ENCODE peak calls at places on chromosomes 4 and X, in eight cellular contexts. P, U, X, D, S, W, L and C are unnamed samples.
A peak's percentile ranks its signal among the peaks of the same experiment; 100 is the strongest.

GRCh38 chr4:11412211-11412610 is 16.5 kb downstream of the HS3ST1 start:
- DNase-seq in U (no peak), D (no peak), L (no peak), X (no peak), S (no peak), W (no peak), P (no peak), C (no peak)

GRCh38 chr4:18075823-18076433 is 54.4 kb upstream of the LCORL start:
- DNase-seq in P (no peak), D (peak; percentile 18), W (peak; percentile 72), U (peak; percentile 51), L (peak; percentile 12), X (no peak), S (no peak), C (peak; percentile 81)

GRCh38 chrX:15718283-15718970 is 19.6 kb upstream of the CA5B start:
- DNase-seq in L (no peak), U (no peak), X (no peak), W (no peak), S (no peak), D (no peak), P (no peak), C (peak; percentile 60)

GRCh38 chr4:16082424-16083216 is 1.2 kb downstream of the PROM1 start:
- DNase-seq in L (no peak), P (no peak), X (no peak), D (no peak), S (peak; percentile 41), W (no peak), U (peak; percentile 50), C (peak; percentile 96)

GRCh38 chrX:102959471-102959870 is 22.4 kb downstream of the RAB40AL start:
- DNase-seq in P (no peak), W (no peak), L (peak; percentile 65), U (no peak), S (no peak), X (peak; percentile 36), D (peak; percentile 81), C (no peak)

GRCh38 chrX:154714925-154715324 is 36.0 kb downstream of the GAB3 start:
- DNase-seq in D (peak; percentile 66), W (peak; percentile 47), X (peak; percentile 49), U (peak; percentile 60), L (peak; percentile 50), S (peak; percentile 54), P (no peak), C (peak; percentile 78)

GRCh38 chr4:42399393-42399792 is 2.1 kb downstream of the SHISA3 start:
- DNase-seq in L (no peak), D (no peak), W (no peak), P (no peak), S (no peak), X (no peak), U (no peak), C (peak; percentile 78)

GRCh38 chr4:176789955-176790354 is 2.8 kb downstream of the VEGFC start:
- DNase-seq in X (peak; percentile 86), D (peak; percentile 82), L (peak; percentile 81), S (peak; percentile 11), W (no peak), U (peak; percentile 12), P (no peak), C (no peak)

GRCh38 chrX:132490086-132490419 is 1.2 kb upstream of the MBNL3 start:
- DNase-seq in S (no peak), L (no peak), D (no peak), P (no peak), U (no peak), X (no peak), W (no peak), C (no peak)

GRCh38 chr4:27003602-27004238 is 143.1 kb downstream of the STIM2 start:
- DNase-seq in S (no peak), D (peak; percentile 29), L (peak; percentile 59), X (no peak), U (no peak), P (no peak), W (no peak), C (no peak)

GRCh38 chrX:107168712-107169111 is 37.5 kb downstream of the NUP62CL start:
- DNase-seq in U (no peak), W (no peak), P (no peak), L (no peak), S (no peak), D (no peak), X (no peak), C (no peak)

GRCh38 chrX:132584936-132585335 is 96.1 kb upstream of the MBNL3 start:
- DNase-seq in L (no peak), W (no peak), U (no peak), P (no peak), X (no peak), S (no peak), D (no peak), C (no peak)

GRCh38 chr4:10099521-10100325 is 16.9 kb downstream of the WDR1 start:
- DNase-seq in U (no peak), X (no peak), L (no peak), D (no peak), S (no peak), W (no peak), P (no peak), C (no peak)

GRCh38 chrX:43580621-43581020 is 75.5 kb upstream of the MAOA start:
- DNase-seq in S (no peak), U (no peak), D (no peak), W (no peak), L (no peak), X (peak; percentile 62), P (no peak), C (no peak)

GRCh38 chrX:23959781-23960180 is 52.0 kb downstream of the CXorf58 start:
- DNase-seq in X (no peak), D (no peak), P (no peak), L (no peak), U (no peak), S (no peak), W (no peak), C (peak; percentile 57)

GRCh38 chr4:5186584-5187170 is 135.4 kb downstream of the STK32B start:
- DNase-seq in X (no peak), P (no peak), W (no peak), S (no peak), D (no peak), U (no peak), L (no peak), C (no peak)

DNA sequence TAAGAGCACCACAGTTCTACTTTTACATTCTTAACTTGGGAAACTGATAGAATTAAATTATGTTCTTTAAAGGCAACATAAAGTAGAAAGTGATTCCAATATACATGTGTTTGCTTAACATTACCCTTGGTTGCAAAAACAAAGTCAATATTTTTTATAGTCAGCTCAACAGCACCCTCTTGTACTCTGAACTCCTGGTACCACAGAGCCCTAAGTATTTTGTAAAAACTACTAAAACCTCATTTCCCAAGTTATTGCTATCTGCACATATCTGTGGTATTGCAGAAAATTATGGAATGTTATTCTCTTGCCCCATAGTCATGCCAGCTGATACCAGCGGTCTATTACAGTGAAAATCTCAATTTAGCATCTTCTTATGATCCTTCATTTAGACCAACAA is 2.9 kb downstream of the KIF4A start:
- DNase-seq in X (no peak), L (no peak), P (no peak), W (no peak), U (no peak), D (peak; percentile 11), S (no peak), C (no peak)
- H3K4me3 ChIP-seq in X (no peak overlapping the region), L (no peak overlapping the region), P (no peak overlapping the region), W (no peak overlapping the region), U (no peak overlapping the region), D (no peak overlapping the region), S (no peak overlapping the region), C (peak overlapping the region; percentile 94)

DNA sequence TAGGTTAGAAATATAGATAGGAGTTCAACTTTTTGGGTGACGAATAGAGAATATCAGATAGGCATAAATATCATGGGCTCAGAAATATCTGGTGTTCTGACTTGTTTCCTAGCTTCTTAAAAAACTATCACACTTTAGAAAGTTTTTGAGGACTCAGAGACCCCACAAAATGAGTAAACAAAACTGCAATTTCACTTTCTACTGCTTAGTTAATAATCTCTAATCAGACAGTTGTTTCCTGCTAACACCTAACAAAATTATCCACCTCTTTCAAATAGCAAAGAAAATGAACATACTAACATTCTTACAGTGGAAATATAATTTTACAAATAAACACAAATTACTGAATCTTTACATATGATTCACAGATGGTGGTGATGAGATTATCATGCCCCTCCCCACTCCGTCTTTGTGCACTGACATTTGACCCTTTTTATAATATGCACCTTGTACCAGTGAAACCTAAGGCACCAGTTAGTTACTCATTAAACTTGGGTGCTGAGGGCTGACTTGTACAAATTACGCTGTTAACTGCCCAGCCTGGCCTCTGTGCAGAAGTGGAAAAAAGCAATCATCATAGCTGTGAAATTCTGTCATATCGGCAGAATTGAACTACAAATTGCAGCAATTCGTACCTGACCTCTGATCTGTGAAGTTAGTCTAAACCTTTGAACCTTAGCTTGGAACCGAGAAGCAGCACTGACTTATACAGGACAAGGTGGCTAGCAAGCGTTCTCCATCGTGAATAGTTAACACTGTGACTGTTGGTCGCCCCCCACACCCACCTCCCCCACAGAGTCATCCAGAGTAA is 138.7 kb downstream of the CHRNA9 start:
- DNase-seq in U (peak; percentile 74), X (no peak), W (no peak), P (no peak), S (peak; percentile 64), D (no peak), L (no peak), C (no peak)
- H3K4me3 ChIP-seq in U (no peak overlapping the region), X (no peak overlapping the region), W (no peak overlapping the region), P (no peak overlapping the region), S (peak overlapping the region; percentile 10), D (no peak overlapping the region), L (no peak overlapping the region), C (no peak overlapping the region)

GRCh38 chr4:145938618-145939177 is at the start of gene ZNF827:
- DNase-seq in D (peak; percentile 82), X (peak; percentile 47), U (peak; percentile 85), L (peak; percentile 74), S (peak; percentile 62), W (peak; percentile 77), P (peak; percentile 76), C (peak; percentile 87)
- H3K4me3 ChIP-seq in D (peak within 1 kb of the TSS; percentile 64), X (peak within 1 kb of the TSS; percentile 78), U (peak within 1 kb of the TSS; percentile 75), L (peak within 1 kb of the TSS; percentile 82), S (peak within 1 kb of the TSS; percentile 71), W (peak within 1 kb of the TSS; percentile 73), P (peak within 1 kb of the TSS; percentile 87), C (peak within 1 kb of the TSS; percentile 95)

GRCh38 chr4:85128246-85129204 is 162.0 kb upstream of the WDFY3 start:
- DNase-seq in W (no peak), X (no peak), U (no peak), D (no peak), S (no peak), P (no peak), L (no peak), C (peak; percentile 63)
- H3K4me3 ChIP-seq in W (no peak overlapping the region), X (no peak overlapping the region), U (no peak overlapping the region), D (no peak overlapping the region), S (no peak overlapping the region), P (no peak overlapping the region), L (no peak overlapping the region), C (peak overlapping the region; percentile 53)

GRCh38 chrX:122941801-122942200 is 242.3 kb upstream of the GRIA3 start:
- DNase-seq in P (no peak), L (no peak), X (peak; percentile 46), U (no peak), D (no peak), W (no peak), S (no peak), C (no peak)
- H3K4me3 ChIP-seq in P (no peak overlapping the region), L (no peak overlapping the region), X (no peak overlapping the region), U (no peak overlapping the region), D (no peak overlapping the region), W (no peak overlapping the region), S (no peak overlapping the region), C (no peak overlapping the region)